ENCODE peak calls at places on chromosomes 6 and 20, in seven cellular contexts. S is hypothalamus; N is dorsolateral prefrontal cortex; P is ACHN; I is T-helper 2 cell; E is activated T-helper 1 cell treated with anti-CD3 and anti-CD28 coated beads, Interleukin-2, amount 50 U/mL, for 16 hours; Y is T-helper 22 cell. T is an unnamed sample.

GRCh38 chr20:59402697-59403096 is 102.3 kb downstream of the EDN3 start:
- DNase-seq in N (no peak), S (no peak), I (no peak), E (no peak), Y (no peak), P (no peak), T (no peak)

GRCh38 chr20:52127309-52127708 is 64.3 kb downstream of the ZFP64 start:
- DNase-seq in Y (no peak), P (no peak), N (no peak), E (no peak), I (no peak), S (no peak), T (no peak)

GRCh38 chr6:37655666-37656065 is 42.0 kb downstream of the MDGA1 start:
- DNase-seq in N (no peak), E (no peak), I (no peak), S (no peak), P (no peak), Y (no peak), T (no peak)

GRCh38 chr6:119077643-119078448 is 618 bp downstream of the FAM184A start:
- DNase-seq in I (peak; percentile 42), P (no peak), N (no peak), E (peak; percentile 30), S (peak; percentile 66), Y (peak; percentile 29), T (no peak)

GRCh38 chr20:3156811-3157619 is 2.6 kb downstream of the FASTKD5 start:
- DNase-seq in E (no peak), I (peak; percentile 7), P (no peak), Y (no peak), S (no peak), N (no peak), T (no peak)

GRCh38 chr6:9346923-9347322 is 911.6 kb upstream of the SLC35B3 start:
- DNase-seq in I (no peak), Y (no peak), E (no peak), P (no peak), N (no peak), S (no peak), T (no peak)

GRCh38 chr20:24018796-24019195 is 30.2 kb upstream of the GGTLC1 start:
- DNase-seq in I (no peak), S (no peak), N (no peak), E (no peak), P (no peak), Y (no peak), T (no peak)

GRCh38 chr20:17625246-17626051 is 55.6 kb downstream of the DSTN start:
- DNase-seq in S (no peak), I (no peak), P (no peak), Y (no peak), N (no peak), E (no peak), T (no peak)

GRCh38 chr6:16670183-16670582 is 91.1 kb downstream of the ATXN1 start:
- DNase-seq in S (no peak), P (no peak), I (no peak), Y (no peak), E (no peak), N (no peak), T (no peak)

GRCh38 chr6:12548526-12548925 is 168.0 kb upstream of the PHACTR1 start:
- DNase-seq in I (no peak), E (no peak), S (no peak), Y (no peak), P (no peak), N (no peak), T (no peak)

T was measured in D721Med.